ENCODE peak calls at places on chromosomes 6 and 20, in nine cellular contexts. T, F, R, V, Y, D, B, A and S are unnamed samples.

GRCh38 chr6:52995913-52996685 is 1.0 kb upstream of the GSTA4 start:
- DNase-seq in T (peak), F (peak), R (no peak), V (peak), Y (peak), D (peak), B (no peak), A (no peak), S (peak)

GRCh38 chr20:16844406-16844805 is 96.2 kb downstream of the OTOR start:
- DNase-seq in T (no peak), F (no peak), R (no peak), V (no peak), Y (no peak), D (no peak), B (no peak), A (no peak), S (no peak)

GRCh38 chr20:25496968-25497401 is 88.3 kb downstream of the NINL start:
- DNase-seq in T (no peak), F (no peak), R (no peak), V (no peak), Y (peak), D (no peak), B (no peak), A (no peak), S (no peak)

GRCh38 chr20:64232794-64233193 is 22.8 kb upstream of the PCMTD2 start:
- DNase-seq in T (no peak), F (no peak), R (no peak), V (no peak), Y (no peak), D (no peak), B (peak), A (peak), S (no peak)

GRCh38 chr20:37565134-37565811 is 37.6 kb upstream of the BLCAP start:
- DNase-seq in T (no peak), F (no peak), R (no peak), V (no peak), Y (peak), D (no peak), B (no peak), A (no peak), S (no peak)

GRCh38 chr6:111555041-111555440 is 50.6 kb downstream of the TRAF3IP2 start:
- DNase-seq in T (no peak), F (no peak), R (no peak), V (no peak), Y (no peak), D (no peak), B (no peak), A (peak), S (no peak)

GRCh38 chr20:17834804-17835203 is 133.8 kb downstream of the SNX5 start:
- DNase-seq in T (no peak), F (no peak), R (no peak), V (no peak), Y (no peak), D (no peak), B (no peak), A (no peak), S (no peak)

GRCh38 chr20:4797275-4797674 is 75.6 kb downstream of the PRND start:
- DNase-seq in T (no peak), F (no peak), R (no peak), V (no peak), Y (no peak), D (no peak), B (no peak), A (no peak), S (no peak)

GRCh38 chr20:19802492-19803158 is 44.6 kb downstream of the RIN2 start:
- DNase-seq in T (no peak), F (peak), R (no peak), V (peak), Y (no peak), D (no peak), B (no peak), A (no peak), S (peak)

GRCh38 chr6:150142657-150143501 is at the start of gene PPP1R14C:
- DNase-seq in T (no peak), F (peak), R (peak), V (peak), Y (no peak), D (peak), B (peak), A (no peak), S (peak)

GRCh38 chr6:148203281-148203925 is 139.2 kb upstream of the SASH1 start:
- DNase-seq in T (no peak), F (no peak), R (no peak), V (no peak), Y (no peak), D (no peak), B (no peak), A (no peak), S (no peak)

GRCh38 chr20:3209946-3210317 is 634 bp downstream of the ITPA start:
- DNase-seq in T (no peak), F (no peak), R (no peak), V (no peak), Y (no peak), D (no peak), B (no peak), A (no peak), S (no peak)

GRCh38 chr20:32763202-32763999 is 1.2 kb downstream of the DNMT3B start:
- DNase-seq in T (no peak), F (no peak), R (no peak), V (peak), Y (no peak), D (no peak), B (peak), A (no peak), S (peak)

GRCh38 chr6:23905301-23905700 is 220.7 kb upstream of the NRSN1 start:
- DNase-seq in T (no peak), F (no peak), R (no peak), V (no peak), Y (no peak), D (no peak), B (no peak), A (no peak), S (no peak)

GRCh38 chr6:41538556-41539182 is 7.5 kb upstream of the FOXP4 start:
- DNase-seq in T (no peak), F (no peak), R (no peak), V (no peak), Y (no peak), D (no peak), B (no peak), A (no peak), S (no peak)

GRCh38 chr6:23498013-23498412 is 628.0 kb upstream of the NRSN1 start:
- DNase-seq in T (no peak), F (no peak), R (no peak), V (no peak), Y (no peak), D (no peak), B (no peak), A (no peak), S (peak)

GRCh38 chr6:14596410-14596809 is 478.8 kb downstream of the CD83 start:
- DNase-seq in T (peak), F (no peak), R (no peak), V (no peak), Y (no peak), D (no peak), B (peak), A (no peak), S (peak)

GRCh38 chr6:30565772-30566171 is 5.5 kb upstream of the ABCF1 start:
- DNase-seq in T (no peak), F (no peak), R (no peak), V (no peak), Y (no peak), D (no peak), B (no peak), A (no peak), S (no peak)

GRCh38 chr20:46195264-46196038 is 77.3 kb downstream of the CD40 start:
- DNase-seq in T (no peak), F (no peak), R (no peak), V (no peak), Y (no peak), D (no peak), B (no peak), A (no peak), S (no peak)